ENCODE peak calls at places on chromosomes 13 and 19, in four cellular contexts. N is stomach, H is endothelial cell of umbilical vein, V is Panc1. D is an unnamed sample.

GRCh38 chr13:27200413-27201066 is 28.9 kb upstream of the USP12 start:
- DNase-seq in H (no peak), V (no peak), N (no peak), D (no peak)

GRCh38 chr13:78689011-78689410 is 30.1 kb upstream of the OBI1 start:
- DNase-seq in H (peak; percentile 18), V (no peak), N (no peak), D (no peak)

GRCh38 chr13:114025432-114026127 is 51.7 kb upstream of the C13orf46 start:
- DNase-seq in H (no peak), V (no peak), N (no peak), D (no peak)

GRCh38 chr13:61410669-61411297 is 4.9 kb downstream of the PCDH20 start:
- DNase-seq in N (no peak), H (peak; percentile 24), V (peak; percentile 1), D (no peak)

GRCh38 chr13:99196466-99197256 is 4.0 kb upstream of the UBAC2 start:
- DNase-seq in N (no peak), H (peak; percentile 12), V (no peak), D (no peak)

GRCh38 chr19:29596885-29597525 is 9.1 kb upstream of the POP4 start:
- DNase-seq in N (no peak), V (peak; percentile 33), H (no peak), D (no peak)

GRCh38 chr19:45885556-45886426 is at the start of gene IRF2BP1:
- DNase-seq in N (peak; percentile 95), V (no peak), H (peak; percentile 89), D (peak; percentile 91)

GRCh38 chr19:50178859-50179537 is 15.9 kb upstream of the IZUMO2 start:
- DNase-seq in H (no peak), N (no peak), V (no peak), D (no peak)

GRCh38 chr19:24062222-24062621 is 24.8 kb upstream of the ZNF254 start:
- DNase-seq in H (no peak), N (no peak), V (no peak), D (no peak)

GRCh38 chr19:55670280-55671053 is 4.6 kb upstream of the EPN1 start:
- DNase-seq in H (peak; percentile 33), V (no peak), N (no peak), D (no peak)

DNA sequence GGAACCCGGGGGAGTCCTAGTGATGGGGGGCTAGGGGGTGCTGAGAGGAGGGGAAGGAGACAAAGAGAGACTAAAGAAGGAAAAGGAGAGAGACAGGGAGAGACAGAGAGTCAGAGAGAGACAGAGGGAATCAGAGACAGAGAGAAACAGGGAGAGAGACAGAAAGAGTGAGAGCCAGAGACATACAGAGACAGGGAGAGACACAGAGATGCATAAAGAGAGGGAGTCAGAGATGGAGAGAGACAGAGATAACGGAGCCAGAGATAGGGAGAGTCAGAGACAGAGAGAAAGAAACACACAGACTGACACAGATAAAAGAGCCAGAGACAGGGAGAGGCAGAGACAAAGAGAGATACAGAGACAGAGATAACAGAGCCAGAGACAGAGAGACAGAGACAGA is 1.5 kb upstream of the TNFSF9 start:
- DNase-seq in N (no peak), H (no peak), V (no peak), D (no peak)
- H3K27ac ChIP-seq in N (no peak overlapping the region), H (no peak overlapping the region), V (peak overlapping the region; percentile 23), D (no peak overlapping the region)

DNA sequence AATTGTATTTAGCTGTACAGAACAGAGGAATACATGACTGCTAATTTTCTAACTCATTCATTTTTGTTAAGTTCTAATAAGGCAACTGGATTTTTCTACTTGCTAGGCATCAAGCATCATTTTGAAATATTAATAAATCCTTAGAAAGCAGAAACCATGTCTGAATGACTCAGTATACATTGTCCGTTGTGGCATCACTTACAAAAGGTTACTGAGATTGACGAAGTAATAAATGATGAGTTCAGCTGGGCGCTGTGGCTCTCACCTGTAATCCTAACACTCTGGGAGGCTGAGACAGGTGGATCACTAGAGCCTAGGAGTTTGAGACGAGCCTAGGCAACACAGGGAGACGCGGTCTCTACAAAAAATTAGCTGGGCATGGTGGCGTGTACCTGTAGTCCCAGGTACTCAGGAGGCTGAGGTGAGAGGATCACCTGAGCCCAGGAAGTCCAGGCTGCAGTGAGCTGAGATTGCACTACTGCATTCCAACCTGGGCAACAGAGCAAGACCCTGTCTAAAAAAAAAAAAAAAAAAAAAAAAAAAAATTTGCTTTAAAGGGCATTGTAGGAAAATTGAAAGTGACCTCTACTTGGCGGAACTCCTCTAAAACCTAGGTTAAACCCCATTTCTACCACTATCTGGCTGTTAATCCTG is 36.6 kb downstream of the LHFPL6 start:
- DNase-seq in H (no peak), V (no peak), N (no peak), D (no peak)
- H3K4me3 ChIP-seq in H (no peak overlapping the region), V (no peak overlapping the region), N (no peak overlapping the region), D (no peak overlapping the region)

DNA sequence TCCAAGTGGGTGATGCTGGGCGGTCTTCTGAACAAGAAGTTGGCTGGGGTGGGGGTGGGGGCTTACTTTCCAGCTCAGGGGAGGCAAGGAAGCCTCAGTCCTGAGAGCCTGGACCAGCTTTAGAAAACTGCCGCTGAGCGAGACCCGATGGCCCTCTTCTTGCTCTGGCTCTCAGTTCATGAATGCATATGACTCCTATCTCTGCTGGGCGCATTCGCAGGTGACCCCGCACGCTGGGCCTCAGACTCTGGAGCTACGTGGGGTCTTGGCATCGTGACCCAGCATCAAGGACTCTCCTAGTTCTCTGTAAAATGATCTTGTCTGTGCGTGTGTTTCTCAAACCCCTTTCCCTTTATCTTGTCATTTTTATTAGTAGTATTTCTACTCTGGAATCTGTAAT is 19.7 kb downstream of the PRAM1 start:
- DNase-seq in H (no peak), N (no peak), V (no peak), D (no peak)
- TF ChIP-seq CTCF in H (no peak), N (no peak), V (no peak), D (no peak)

DNA sequence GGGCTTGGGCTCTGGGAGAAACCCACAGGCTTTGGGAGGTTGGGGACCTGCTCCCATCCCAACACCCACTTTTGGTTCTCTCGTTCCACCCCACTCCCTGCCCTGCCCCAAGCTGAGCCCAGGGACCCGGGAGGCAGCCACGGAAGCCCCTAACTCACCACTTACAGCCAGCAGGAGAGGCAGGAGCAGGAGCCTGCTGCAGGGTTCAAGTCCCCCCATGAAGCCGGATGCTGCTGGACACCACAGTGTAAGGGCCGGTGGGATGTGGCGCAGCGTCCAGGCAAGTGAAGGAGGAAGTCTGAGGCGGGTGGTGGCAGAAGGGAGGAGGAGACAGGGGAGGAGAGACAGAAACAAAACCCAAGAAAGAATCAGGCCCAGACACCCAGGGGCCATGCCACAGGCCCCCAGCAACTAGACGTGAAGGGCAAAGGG is at the start of gene TYROBP:
- DNase-seq in H (no peak), N (no peak), V (no peak), D (no peak)
- H3K27ac ChIP-seq in H (no peak within 1 kb of the TSS), N (peak within 1 kb of the TSS; percentile 93), V (no peak within 1 kb of the TSS), D (no peak within 1 kb of the TSS)

GRCh38 chr13:46171739-46172138 is 10.2 kb downstream of the LCP1 start:
- DNase-seq in N (no peak), V (no peak), H (no peak), D (no peak)

GRCh38 chr13:46172531-46172991 is 9.4 kb downstream of the LCP1 start:
- DNase-seq in V (no peak), N (no peak), H (no peak), D (no peak)

GRCh38 chr13:46171223-46171622 is 10.8 kb downstream of the LCP1 start:
- DNase-seq in N (no peak), H (no peak), V (no peak), D (no peak)

GRCh38 chr13:46170687-46171086 is 11.3 kb downstream of the LCP1 start:
- DNase-seq in H (no peak), N (no peak), V (no peak), D (no peak)

DNA sequence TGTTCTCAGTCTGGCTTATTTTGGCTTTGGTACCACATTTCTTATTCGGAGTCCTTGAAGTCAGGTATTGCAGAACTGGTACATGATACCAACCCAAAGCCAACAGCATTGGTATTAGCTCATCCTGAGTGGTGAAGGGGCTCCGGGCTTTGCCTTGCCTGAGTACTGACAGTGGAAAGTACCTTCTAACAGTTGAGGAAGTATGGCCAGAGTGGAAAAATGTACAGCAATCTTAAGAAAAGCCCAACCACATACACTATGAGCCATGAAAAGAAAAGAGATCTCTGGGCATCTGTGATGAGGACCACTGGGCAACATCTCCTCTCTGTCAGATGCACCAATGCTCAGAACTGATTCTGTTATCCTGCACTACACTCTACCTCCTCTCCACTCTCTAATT is 8.3 kb downstream of the LCP1 start:
- DNase-seq in V (no peak), H (no peak), N (no peak), D (no peak)
- H3K4me3 ChIP-seq in V (no peak overlapping the region), H (no peak overlapping the region), N (no peak overlapping the region), D (no peak overlapping the region)

GRCh38 chr19:2055871-2056809 is 5.1 kb upstream of the MKNK2 start:
- DNase-seq in V (no peak), N (no peak), H (peak; percentile 56), D (peak; percentile 53)
- TF ChIP-seq CTCF in V (no peak), N (no peak), H (peak; percentile 31), D (no peak)

D was measured in gastrocnemius medialis.